ENCODE peak calls at places on chromosomes 12 and 14, in nine cellular contexts. One of them, this sample, is unnamed.
A peak's percentile ranks its signal among the peaks of the same experiment; 100 is the strongest.

GRCh38 chr12:56953314-56953713 is 4.1 kb downstream of the RDH16 start:
- DNase-seq in HS-27A: no peak
- DNase-seq in fibroblast of gingiva: no peak
- DNase-seq in retina: no peak
- DNase-seq in fibroblast of pulmonary artery: no peak
- DNase-seq in left ventricle myocardium inferior: no peak
- DNase-seq in activated T-cell treated with anti-CD3 and anti-CD28 coated beads, Interleukin-2, amount 50 U/mL, for 72 hours: no peak
- DNase-seq in stimulated activated CD8-positive, alpha-beta memory T cell treated with anti-CD3 and anti-CD28 coated beads, Interleukin-7, amount 100 ng/mL, for 4 hours: no peak
- DNase-seq in OCI-M1: no peak
- DNase-seq in this sample: no peak

GRCh38 chr12:27965966-27966365 is 6.6 kb downstream of the PTHLH start:
- DNase-seq in left ventricle myocardium inferior: no peak
- DNase-seq in fibroblast of pulmonary artery: no peak
- DNase-seq in HS-27A: no peak
- DNase-seq in retina: no peak
- DNase-seq in stimulated activated CD8-positive, alpha-beta memory T cell treated with anti-CD3 and anti-CD28 coated beads, Interleukin-7, amount 100 ng/mL, for 4 hours: no peak
- DNase-seq in OCI-M1: no peak
- DNase-seq in activated T-cell treated with anti-CD3 and anti-CD28 coated beads, Interleukin-2, amount 50 U/mL, for 72 hours: no peak
- DNase-seq in fibroblast of gingiva: peak; percentile 36
- DNase-seq in this sample: no peak

GRCh38 chr14:75144944-75145343 is 18.1 kb upstream of the NEK9 start:
- DNase-seq in stimulated activated CD8-positive, alpha-beta memory T cell treated with anti-CD3 and anti-CD28 coated beads, Interleukin-7, amount 100 ng/mL, for 4 hours: no peak
- DNase-seq in left ventricle myocardium inferior: no peak
- DNase-seq in fibroblast of pulmonary artery: peak; percentile 51
- DNase-seq in fibroblast of gingiva: no peak
- DNase-seq in activated T-cell treated with anti-CD3 and anti-CD28 coated beads, Interleukin-2, amount 50 U/mL, for 72 hours: no peak
- DNase-seq in retina: no peak
- DNase-seq in HS-27A: no peak
- DNase-seq in OCI-M1: no peak
- DNase-seq in this sample: no peak

GRCh38 chr14:91112172-91112571 is 1.7 kb upstream of the DGLUCY start:
- DNase-seq in HS-27A: no peak
- DNase-seq in stimulated activated CD8-positive, alpha-beta memory T cell treated with anti-CD3 and anti-CD28 coated beads, Interleukin-7, amount 100 ng/mL, for 4 hours: no peak
- DNase-seq in fibroblast of gingiva: no peak
- DNase-seq in left ventricle myocardium inferior: no peak
- DNase-seq in retina: no peak
- DNase-seq in activated T-cell treated with anti-CD3 and anti-CD28 coated beads, Interleukin-2, amount 50 U/mL, for 72 hours: no peak
- DNase-seq in OCI-M1: no peak
- DNase-seq in fibroblast of pulmonary artery: no peak
- DNase-seq in this sample: no peak

GRCh38 chr14:37027188-37027824 is 145.1 kb downstream of the SLC25A21 start:
- DNase-seq in left ventricle myocardium inferior: no peak
- DNase-seq in HS-27A: no peak
- DNase-seq in stimulated activated CD8-positive, alpha-beta memory T cell treated with anti-CD3 and anti-CD28 coated beads, Interleukin-7, amount 100 ng/mL, for 4 hours: no peak
- DNase-seq in retina: peak; percentile 13
- DNase-seq in activated T-cell treated with anti-CD3 and anti-CD28 coated beads, Interleukin-2, amount 50 U/mL, for 72 hours: no peak
- DNase-seq in OCI-M1: peak; percentile 87
- DNase-seq in fibroblast of pulmonary artery: no peak
- DNase-seq in fibroblast of gingiva: peak; percentile 73
- DNase-seq in this sample: no peak

GRCh38 chr12:29455087-29455486 is 42.4 kb downstream of the OVCH1 start:
- DNase-seq in fibroblast of gingiva: no peak
- DNase-seq in HS-27A: no peak
- DNase-seq in retina: no peak
- DNase-seq in OCI-M1: no peak
- DNase-seq in left ventricle myocardium inferior: no peak
- DNase-seq in stimulated activated CD8-positive, alpha-beta memory T cell treated with anti-CD3 and anti-CD28 coated beads, Interleukin-7, amount 100 ng/mL, for 4 hours: no peak
- DNase-seq in activated T-cell treated with anti-CD3 and anti-CD28 coated beads, Interleukin-2, amount 50 U/mL, for 72 hours: no peak
- DNase-seq in fibroblast of pulmonary artery: no peak
- DNase-seq in this sample: no peak

GRCh38 chr14:25667387-25667786 is 617.4 kb upstream of the STXBP6 start:
- DNase-seq in HS-27A: no peak
- DNase-seq in OCI-M1: no peak
- DNase-seq in fibroblast of gingiva: no peak
- DNase-seq in retina: no peak
- DNase-seq in left ventricle myocardium inferior: no peak
- DNase-seq in stimulated activated CD8-positive, alpha-beta memory T cell treated with anti-CD3 and anti-CD28 coated beads, Interleukin-7, amount 100 ng/mL, for 4 hours: no peak
- DNase-seq in activated T-cell treated with anti-CD3 and anti-CD28 coated beads, Interleukin-2, amount 50 U/mL, for 72 hours: no peak
- DNase-seq in fibroblast of pulmonary artery: no peak
- DNase-seq in this sample: no peak

GRCh38 chr14:79629372-79629771 is 581.9 kb downstream of the DIO2 start:
- DNase-seq in retina: no peak
- DNase-seq in fibroblast of gingiva: no peak
- DNase-seq in OCI-M1: no peak
- DNase-seq in HS-27A: no peak
- DNase-seq in fibroblast of pulmonary artery: no peak
- DNase-seq in stimulated activated CD8-positive, alpha-beta memory T cell treated with anti-CD3 and anti-CD28 coated beads, Interleukin-7, amount 100 ng/mL, for 4 hours: no peak
- DNase-seq in activated T-cell treated with anti-CD3 and anti-CD28 coated beads, Interleukin-2, amount 50 U/mL, for 72 hours: no peak
- DNase-seq in left ventricle myocardium inferior: no peak
- DNase-seq in this sample: no peak

GRCh38 chr12:116881325-116881866 is at the start of gene HRK:
- DNase-seq in activated T-cell treated with anti-CD3 and anti-CD28 coated beads, Interleukin-2, amount 50 U/mL, for 72 hours: no peak
- DNase-seq in left ventricle myocardium inferior: no peak
- DNase-seq in fibroblast of pulmonary artery: no peak
- DNase-seq in retina: peak; percentile 44
- DNase-seq in OCI-M1: no peak
- DNase-seq in fibroblast of gingiva: no peak
- DNase-seq in stimulated activated CD8-positive, alpha-beta memory T cell treated with anti-CD3 and anti-CD28 coated beads, Interleukin-7, amount 100 ng/mL, for 4 hours: no peak
- DNase-seq in HS-27A: no peak
- DNase-seq in this sample: no peak

GRCh38 chr14:69204753-69205152 is 13.5 kb downstream of the EXD2 start:
- DNase-seq in HS-27A: no peak
- DNase-seq in fibroblast of gingiva: no peak
- DNase-seq in activated T-cell treated with anti-CD3 and anti-CD28 coated beads, Interleukin-2, amount 50 U/mL, for 72 hours: no peak
- DNase-seq in stimulated activated CD8-positive, alpha-beta memory T cell treated with anti-CD3 and anti-CD28 coated beads, Interleukin-7, amount 100 ng/mL, for 4 hours: no peak
- DNase-seq in fibroblast of pulmonary artery: no peak
- DNase-seq in OCI-M1: peak; percentile 5
- DNase-seq in retina: no peak
- DNase-seq in left ventricle myocardium inferior: no peak
- DNase-seq in this sample: no peak

GRCh38 chr14:106872619-106873446 is 1346.5 kb downstream of the TMEM121 start:
- DNase-seq in stimulated activated CD8-positive, alpha-beta memory T cell treated with anti-CD3 and anti-CD28 coated beads, Interleukin-7, amount 100 ng/mL, for 4 hours: peak; percentile 84
- DNase-seq in OCI-M1: peak; percentile 86
- DNase-seq in fibroblast of gingiva: no peak
- DNase-seq in retina: no peak
- DNase-seq in activated T-cell treated with anti-CD3 and anti-CD28 coated beads, Interleukin-2, amount 50 U/mL, for 72 hours: peak; percentile 81
- DNase-seq in left ventricle myocardium inferior: peak; percentile 39
- DNase-seq in HS-27A: no peak
- DNase-seq in fibroblast of pulmonary artery: no peak
- DNase-seq in this sample: peak; percentile 89

GRCh38 chr14:41609704-41610183 is 3.1 kb downstream of the LRFN5 start:
- DNase-seq in left ventricle myocardium inferior: peak; percentile 38
- DNase-seq in retina: peak; percentile 92
- DNase-seq in HS-27A: no peak
- DNase-seq in OCI-M1: peak; percentile 2
- DNase-seq in activated T-cell treated with anti-CD3 and anti-CD28 coated beads, Interleukin-2, amount 50 U/mL, for 72 hours: no peak
- DNase-seq in stimulated activated CD8-positive, alpha-beta memory T cell treated with anti-CD3 and anti-CD28 coated beads, Interleukin-7, amount 100 ng/mL, for 4 hours: no peak
- DNase-seq in fibroblast of pulmonary artery: peak; percentile 79
- DNase-seq in fibroblast of gingiva: peak; percentile 79
- DNase-seq in this sample: no peak

GRCh38 chr14:93304771-93305170 is 28.1 kb downstream of the BTBD7 start:
- DNase-seq in retina: no peak
- DNase-seq in stimulated activated CD8-positive, alpha-beta memory T cell treated with anti-CD3 and anti-CD28 coated beads, Interleukin-7, amount 100 ng/mL, for 4 hours: no peak
- DNase-seq in fibroblast of gingiva: peak; percentile 18
- DNase-seq in OCI-M1: no peak
- DNase-seq in left ventricle myocardium inferior: no peak
- DNase-seq in activated T-cell treated with anti-CD3 and anti-CD28 coated beads, Interleukin-2, amount 50 U/mL, for 72 hours: no peak
- DNase-seq in fibroblast of pulmonary artery: peak; percentile 24
- DNase-seq in HS-27A: no peak
- DNase-seq in this sample: no peak

GRCh38 chr12:130827432-130827831 is 11.6 kb downstream of the STX2 start:
- DNase-seq in HS-27A: no peak
- DNase-seq in OCI-M1: peak; percentile 17
- DNase-seq in fibroblast of pulmonary artery: no peak
- DNase-seq in left ventricle myocardium inferior: no peak
- DNase-seq in activated T-cell treated with anti-CD3 and anti-CD28 coated beads, Interleukin-2, amount 50 U/mL, for 72 hours: no peak
- DNase-seq in retina: no peak
- DNase-seq in stimulated activated CD8-positive, alpha-beta memory T cell treated with anti-CD3 and anti-CD28 coated beads, Interleukin-7, amount 100 ng/mL, for 4 hours: no peak
- DNase-seq in fibroblast of gingiva: peak; percentile 50
- DNase-seq in this sample: no peak

GRCh38 chr12:50103767-50104321 is at the start of gene GPD1:
- DNase-seq in stimulated activated CD8-positive, alpha-beta memory T cell treated with anti-CD3 and anti-CD28 coated beads, Interleukin-7, amount 100 ng/mL, for 4 hours: no peak
- DNase-seq in left ventricle myocardium inferior: peak; percentile 73
- DNase-seq in OCI-M1: peak; percentile 72
- DNase-seq in fibroblast of gingiva: peak; percentile 12
- DNase-seq in HS-27A: no peak
- DNase-seq in fibroblast of pulmonary artery: peak; percentile 38
- DNase-seq in retina: peak; percentile 38
- DNase-seq in activated T-cell treated with anti-CD3 and anti-CD28 coated beads, Interleukin-2, amount 50 U/mL, for 72 hours: peak; percentile 31
- DNase-seq in this sample: no peak

GRCh38 chr14:101819251-101819990 is 57.9 kb downstream of the PPP2R5C start:
- DNase-seq in OCI-M1: no peak
- DNase-seq in left ventricle myocardium inferior: no peak
- DNase-seq in stimulated activated CD8-positive, alpha-beta memory T cell treated with anti-CD3 and anti-CD28 coated beads, Interleukin-7, amount 100 ng/mL, for 4 hours: peak; percentile 60
- DNase-seq in fibroblast of gingiva: no peak
- DNase-seq in HS-27A: no peak
- DNase-seq in fibroblast of pulmonary artery: no peak
- DNase-seq in activated T-cell treated with anti-CD3 and anti-CD28 coated beads, Interleukin-2, amount 50 U/mL, for 72 hours: peak; percentile 71
- DNase-seq in retina: no peak
- DNase-seq in this sample: no peak

GRCh38 chr14:26444745-26445144 is 153.1 kb downstream of the NOVA1 start:
- DNase-seq in retina: peak; percentile 25
- DNase-seq in left ventricle myocardium inferior: no peak
- DNase-seq in fibroblast of pulmonary artery: peak; percentile 46
- DNase-seq in fibroblast of gingiva: no peak
- DNase-seq in HS-27A: no peak
- DNase-seq in stimulated activated CD8-positive, alpha-beta memory T cell treated with anti-CD3 and anti-CD28 coated beads, Interleukin-7, amount 100 ng/mL, for 4 hours: no peak
- DNase-seq in OCI-M1: peak; percentile 18
- DNase-seq in activated T-cell treated with anti-CD3 and anti-CD28 coated beads, Interleukin-2, amount 50 U/mL, for 72 hours: no peak
- DNase-seq in this sample: no peak

GRCh38 chr14:102154121-102154520 is 14.4 kb downstream of the WDR20 start:
- DNase-seq in left ventricle myocardium inferior: no peak
- DNase-seq in OCI-M1: no peak
- DNase-seq in activated T-cell treated with anti-CD3 and anti-CD28 coated beads, Interleukin-2, amount 50 U/mL, for 72 hours: no peak
- DNase-seq in fibroblast of pulmonary artery: no peak
- DNase-seq in stimulated activated CD8-positive, alpha-beta memory T cell treated with anti-CD3 and anti-CD28 coated beads, Interleukin-7, amount 100 ng/mL, for 4 hours: no peak
- DNase-seq in fibroblast of gingiva: no peak
- DNase-seq in HS-27A: no peak
- DNase-seq in retina: no peak
- DNase-seq in this sample: no peak

GRCh38 chr14:92949496-92950192 is 26.7 kb downstream of the CHGA start:
- DNase-seq in HS-27A: no peak
- DNase-seq in retina: no peak
- DNase-seq in fibroblast of pulmonary artery: no peak
- DNase-seq in stimulated activated CD8-positive, alpha-beta memory T cell treated with anti-CD3 and anti-CD28 coated beads, Interleukin-7, amount 100 ng/mL, for 4 hours: no peak
- DNase-seq in OCI-M1: no peak
- DNase-seq in activated T-cell treated with anti-CD3 and anti-CD28 coated beads, Interleukin-2, amount 50 U/mL, for 72 hours: no peak
- DNase-seq in left ventricle myocardium inferior: no peak
- DNase-seq in fibroblast of gingiva: no peak
- DNase-seq in this sample: no peak

GRCh38 chr12:66885115-66885875 is 206.4 kb upstream of the GRIP1 start:
- DNase-seq in OCI-M1: no peak
- DNase-seq in fibroblast of gingiva: no peak
- DNase-seq in fibroblast of pulmonary artery: no peak
- DNase-seq in activated T-cell treated with anti-CD3 and anti-CD28 coated beads, Interleukin-2, amount 50 U/mL, for 72 hours: no peak
- DNase-seq in stimulated activated CD8-positive, alpha-beta memory T cell treated with anti-CD3 and anti-CD28 coated beads, Interleukin-7, amount 100 ng/mL, for 4 hours: no peak
- DNase-seq in left ventricle myocardium inferior: no peak
- DNase-seq in retina: no peak
- DNase-seq in HS-27A: no peak
- DNase-seq in this sample: no peak

GRCh38 chr12:107477018-107477417 is 208.6 kb upstream of the PWP1 start:
- DNase-seq in fibroblast of gingiva: no peak
- DNase-seq in stimulated activated CD8-positive, alpha-beta memory T cell treated with anti-CD3 and anti-CD28 coated beads, Interleukin-7, amount 100 ng/mL, for 4 hours: no peak
- DNase-seq in left ventricle myocardium inferior: no peak
- DNase-seq in activated T-cell treated with anti-CD3 and anti-CD28 coated beads, Interleukin-2, amount 50 U/mL, for 72 hours: no peak
- DNase-seq in fibroblast of pulmonary artery: no peak
- DNase-seq in HS-27A: no peak
- DNase-seq in retina: no peak
- DNase-seq in OCI-M1: no peak
- DNase-seq in this sample: no peak